ENCODE peak calls at places on chromosomes 3 and 15, in seven cellular contexts. H is A549, L is left ventricle myocardium inferior, V is right lobe of liver, E is mammary epithelial cell, K is Peyer's patch, Z is pancreas. P is an unnamed sample.

GRCh38 chr15:45640610-45641009 is 5.8 kb downstream of the SQOR start:
- DNase-seq in H (peak; percentile 44), L (no peak), V (no peak), E (peak; percentile 98), K (no peak), Z (no peak), P (no peak)

GRCh38 chr3:123076496-123077418 is 9.9 kb downstream of the PDIA5 start:
- DNase-seq in H (no peak), L (peak; percentile 73), V (peak; percentile 73), E (no peak), K (no peak), Z (peak; percentile 64), P (no peak)

GRCh38 chr15:25863968-25864580 is 947 bp upstream of the ATP10A start:
- DNase-seq in H (no peak), L (no peak), V (no peak), E (no peak), K (no peak), Z (no peak), P (no peak)

GRCh38 chr3:124839896-124840295 is 47.3 kb downstream of the ITGB5 start:
- DNase-seq in H (no peak), L (no peak), V (no peak), E (no peak), K (no peak), Z (no peak), P (no peak)

GRCh38 chr3:32238816-32239637 is 547 bp downstream of the CMTM8 start:
- DNase-seq in H (peak; percentile 43), L (peak; percentile 43), V (peak; percentile 46), E (peak; percentile 42), K (peak; percentile 61), Z (peak; percentile 60), P (peak; percentile 14)

GRCh38 chr3:45055411-45056143 is 29.5 kb downstream of the CLEC3B start:
- DNase-seq in H (peak; percentile 23), L (no peak), V (no peak), E (no peak), K (no peak), Z (no peak), P (peak; percentile 39)

GRCh38 chr15:52651868-52652267 is 27.3 kb downstream of the ATOSA start:
- DNase-seq in H (peak; percentile 77), L (peak; percentile 45), V (peak; percentile 48), E (peak; percentile 85), K (peak; percentile 70), Z (no peak), P (peak; percentile 74)

GRCh38 chr15:78304487-78305413 is 5.3 kb upstream of the SKIC8 start:
- DNase-seq in H (no peak), L (no peak), V (no peak), E (no peak), K (no peak), Z (no peak), P (no peak)

GRCh38 chr15:52819253-52819652 is 29.1 kb upstream of the ONECUT1 start:
- DNase-seq in H (no peak), L (no peak), V (no peak), E (no peak), K (no peak), Z (no peak), P (no peak)

GRCh38 chr3:190224466-190225185 is 97.6 kb downstream of the CLDN1 start:
- DNase-seq in H (no peak), L (no peak), V (no peak), E (no peak), K (no peak), Z (no peak), P (no peak)

GRCh38 chr15:71591057-71591456 is 219.3 kb upstream of the NR2E3 start:
- DNase-seq in H (peak; percentile 26), L (no peak), V (no peak), E (no peak), K (no peak), Z (no peak), P (no peak)
- TF ChIP-seq CTCF in H (no peak), L (peak; percentile 37), V (no peak), E (peak; percentile 22), K (no peak), Z (no peak), P (no peak)

DNA sequence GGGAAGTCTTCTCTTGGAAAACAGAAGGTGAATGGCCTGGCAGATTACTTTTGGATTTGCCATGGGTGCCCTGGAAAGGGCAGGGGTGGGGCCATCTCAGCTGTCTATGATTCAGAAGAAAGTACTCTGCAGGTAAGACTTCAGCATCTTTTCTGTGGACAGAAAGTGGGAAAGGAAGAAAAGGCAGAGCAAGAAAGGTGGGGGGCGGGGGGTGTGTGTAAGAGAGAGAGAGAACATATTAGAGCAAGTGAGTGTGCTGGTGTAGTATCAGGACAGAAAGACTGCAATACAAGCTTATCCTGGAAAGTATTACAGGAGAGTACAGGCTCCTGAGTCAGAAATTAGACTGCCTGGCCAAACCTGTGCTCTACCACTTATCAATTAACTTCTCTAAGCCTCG is 5.5 kb downstream of the TAGLN3 start:
- DNase-seq in H (no peak), L (no peak), V (no peak), E (peak; percentile 52), K (no peak), Z (no peak), P (no peak)
- H3K4me3 ChIP-seq in H (no peak overlapping the region), L (no peak overlapping the region), V (no peak overlapping the region), E (no peak overlapping the region), K (no peak overlapping the region), Z (no peak overlapping the region), P (no peak overlapping the region)

GRCh38 chr15:98549003-98549402 is 99.3 kb upstream of the IGF1R start:
- DNase-seq in H (no peak), L (no peak), V (no peak), E (no peak), K (no peak), Z (no peak), P (no peak)
- H3K27ac ChIP-seq in H (peak overlapping the region; percentile 79), L (peak overlapping the region; percentile 68), V (no peak overlapping the region), E (no peak overlapping the region), K (peak overlapping the region; percentile 79), Z (peak overlapping the region; percentile 72), P (no peak overlapping the region)

GRCh38 chr3:169996063-169996462 is 29.5 kb downstream of the SEC62 start:
- DNase-seq in H (no peak), L (no peak), V (no peak), E (no peak), K (no peak), Z (no peak), P (no peak)

GRCh38 chr3:170002231-170002630 is 35.6 kb upstream of the GPR160 start:
- DNase-seq in H (no peak), L (no peak), V (no peak), E (no peak), K (no peak), Z (no peak), P (no peak)

GRCh38 chr3:170000051-170000450 is 33.4 kb downstream of the SEC62 start:
- DNase-seq in H (no peak), L (no peak), V (no peak), E (no peak), K (no peak), Z (no peak), P (no peak)

GRCh38 chr3:169999433-169999832 is 32.8 kb downstream of the SEC62 start:
- DNase-seq in H (no peak), L (no peak), V (no peak), E (no peak), K (no peak), Z (no peak), P (no peak)

GRCh38 chr3:169998668-169999131 is 32.1 kb downstream of the SEC62 start:
- DNase-seq in H (no peak), L (no peak), V (no peak), E (peak; percentile 63), K (no peak), Z (no peak), P (peak; percentile 48)
- TF ChIP-seq CTCF in H (no peak), L (no peak), V (no peak), E (no peak), K (no peak), Z (no peak), P (no peak)

GRCh38 chr15:55737373-55737772 is 5.6 kb downstream of the PRTG start:
- DNase-seq in H (no peak), L (no peak), V (no peak), E (no peak), K (no peak), Z (no peak), P (no peak)
- H3K4me3 ChIP-seq in H (no peak overlapping the region), L (no peak overlapping the region), V (no peak overlapping the region), E (no peak overlapping the region), K (no peak overlapping the region), Z (no peak overlapping the region), P (no peak overlapping the region)

DNA sequence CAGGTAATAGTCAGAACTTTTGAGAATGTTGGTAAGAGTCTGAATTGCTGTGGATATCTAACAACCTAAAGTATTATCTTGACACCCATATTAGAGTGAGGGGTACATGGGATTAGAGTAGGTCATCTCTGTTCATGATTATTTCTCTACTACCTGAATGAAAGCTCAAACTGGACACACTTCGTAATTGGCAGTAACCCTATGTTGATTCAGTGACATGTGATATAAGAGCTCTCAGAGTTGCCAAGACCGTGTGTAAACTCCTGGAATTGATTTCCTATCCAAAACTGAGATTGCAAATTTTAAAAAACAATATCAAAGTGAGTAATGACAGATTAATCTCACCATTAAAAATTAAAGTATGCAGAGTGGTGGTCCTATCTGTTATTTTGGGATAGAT is 214.8 kb upstream of the ARHGEF26 start:
- DNase-seq in H (no peak), L (no peak), V (no peak), E (no peak), K (no peak), Z (no peak), P (no peak)
- H3K27ac ChIP-seq in H (no peak overlapping the region), L (no peak overlapping the region), V (no peak overlapping the region), E (no peak overlapping the region), K (no peak overlapping the region), Z (no peak overlapping the region), P (no peak overlapping the region)